ENCODE peak calls at places on chromosomes 12 and 14, in ten cellular contexts. H is uterus, J is transverse colon, N is K562, I is adrenal gland, E is Peyer's patch, G is heart left ventricle, Q is IMR-90, W is sigmoid colon, Y is endothelial cell of umbilical vein. C is an unnamed sample.

GRCh38 chr12:28787151-28787550 is 361.9 kb upstream of the FAR2 start:
- DNase-seq in W (no peak), N (no peak), J (no peak), Y (no peak), E (no peak), I (no peak), Q (peak), H (no peak), G (no peak), C (no peak)

GRCh38 chr12:77995436-77996167 is 164.9 kb downstream of the NAV3 start:
- DNase-seq in N (no peak), J (no peak), I (no peak), G (no peak), H (no peak), E (no peak), Q (peak), W (no peak), Y (no peak), C (no peak)

GRCh38 chr14:44396226-44396625 is 110.9 kb downstream of the FSCB start:
- DNase-seq in Q (no peak), W (no peak), Y (no peak), J (no peak), G (no peak), I (no peak), N (no peak), H (no peak), E (no peak), C (no peak)

GRCh38 chr12:53191096-53191884 is 10.6 kb upstream of the CSAD start:
- DNase-seq in E (no peak), Y (no peak), H (no peak), N (no peak), J (no peak), Q (no peak), W (no peak), G (no peak), I (no peak), C (no peak)

GRCh38 chr14:92783813-92784431 is 10.2 kb upstream of the GOLGA5 start:
- DNase-seq in I (no peak), E (no peak), G (no peak), N (peak), Q (peak), W (no peak), J (peak), H (no peak), Y (peak), C (peak)

GRCh38 chr14:100609331-100609870 is 22.2 kb upstream of the BEGAIN start:
- DNase-seq in E (no peak), J (no peak), N (no peak), W (peak), I (no peak), H (no peak), G (peak), Y (no peak), Q (no peak), C (no peak)

GRCh38 chr12:15682826-15683225 is 106.4 kb downstream of the EPS8 start:
- DNase-seq in N (no peak), Q (no peak), Y (no peak), H (no peak), J (no peak), E (no peak), W (no peak), G (no peak), I (no peak), C (no peak)

GRCh38 chr14:70655110-70655826 is 13.6 kb downstream of the TTC9 start:
- DNase-seq in E (no peak), Q (no peak), H (no peak), Y (peak), N (no peak), J (peak), G (no peak), I (no peak), W (no peak), C (no peak)

GRCh38 chr14:95620659-95621059 is 65.6 kb upstream of the TCL1B start:
- DNase-seq in H (no peak), Q (no peak), W (no peak), I (no peak), G (no peak), Y (no peak), N (peak), J (no peak), E (no peak), C (no peak)

GRCh38 chr12:64997858-64998257 is 123.2 kb downstream of the WIF1 start:
- DNase-seq in Y (no peak), E (no peak), H (no peak), G (no peak), Q (no peak), J (no peak), I (no peak), W (no peak), N (no peak), C (no peak)

GRCh38 chr12:104522985-104523719 is 66.4 kb downstream of the CHST11 start:
- DNase-seq in J (no peak), I (no peak), N (no peak), Q (no peak), Y (peak), W (no peak), E (no peak), G (no peak), H (no peak), C (no peak)

GRCh38 chr14:21486640-21487087 is 9.7 kb downstream of the TOX4 start:
- DNase-seq in I (no peak), J (no peak), H (no peak), N (no peak), Y (no peak), E (no peak), W (no peak), Q (peak), G (no peak), C (no peak)

GRCh38 chr14:102055181-102055901 is 31.5 kb downstream of the HSP90AA1 start:
- DNase-seq in I (no peak), G (no peak), Q (peak), W (no peak), J (no peak), N (no peak), H (no peak), Y (no peak), E (no peak), C (no peak)

GRCh38 chr14:76958975-76959710 is 69.4 kb downstream of the IRF2BPL start:
- DNase-seq in I (no peak), Q (peak), E (no peak), N (peak), H (no peak), G (peak), Y (peak), J (no peak), W (peak), C (peak)

GRCh38 chr14:96783306-96784224 is 13.6 kb upstream of the VRK1 start:
- DNase-seq in G (no peak), Q (no peak), Y (no peak), J (no peak), W (no peak), I (peak), N (no peak), E (no peak), H (no peak), C (no peak)

GRCh38 chr14:51884086-51884927 is 23.9 kb downstream of the GNG2 start:
- DNase-seq in W (no peak), J (no peak), I (peak), E (no peak), Y (peak), G (no peak), Q (peak), H (no peak), N (no peak), C (no peak)

GRCh38 chr12:98895086-98895651 is 250.1 kb downstream of the APAF1 start:
- DNase-seq in Y (no peak), W (no peak), E (no peak), H (no peak), I (peak), Q (no peak), G (no peak), J (no peak), N (no peak), C (no peak)

GRCh38 chr12:48810817-48811453 is 7.4 kb upstream of the CACNB3 start:
- DNase-seq in H (no peak), N (no peak), W (no peak), Y (peak), J (no peak), I (peak), G (no peak), E (no peak), Q (peak), C (no peak)

GRCh38 chr14:53011053-53011462 is 60.2 kb upstream of the FERMT2 start:
- DNase-seq in I (peak), G (peak), E (no peak), Y (no peak), H (peak), N (no peak), Q (peak), J (peak), W (peak), C (no peak)

GRCh38 chr12:117998719-117999118 is 17.8 kb upstream of the RFC5 start:
- DNase-seq in J (no peak), E (no peak), W (no peak), Q (no peak), H (no peak), Y (no peak), G (no peak), I (no peak), N (no peak), C (no peak)

GRCh38 chr14:63045234-63045611 is at the start of gene KCNH5:
- DNase-seq in W (no peak), I (no peak), G (peak), Y (peak), N (peak), J (no peak), E (peak), Q (peak), H (peak), C (peak)

GRCh38 chr14:49461529-49462401 is 124.4 kb downstream of the RPS29 start:
- DNase-seq in Q (peak), H (no peak), E (no peak), G (no peak), W (no peak), N (peak), Y (peak), I (peak), J (peak), C (peak)

GRCh38 chr14:22973217-22974032 is 8.9 kb downstream of the AJUBA start:
- DNase-seq in N (peak), W (no peak), I (no peak), G (no peak), E (no peak), Y (peak), Q (peak), H (no peak), J (peak), C (peak)

GRCh38 chr12:62995097-62995496 is 60.1 kb upstream of the PPM1H start:
- DNase-seq in Y (no peak), H (no peak), I (no peak), G (no peak), J (no peak), E (no peak), N (no peak), W (no peak), Q (no peak), C (no peak)

GRCh38 chr12:54197037-54197909 is 8.5 kb upstream of the SMUG1 start:
- DNase-seq in E (no peak), W (no peak), G (no peak), Q (peak), Y (no peak), J (no peak), N (no peak), H (no peak), I (no peak), C (no peak)

GRCh38 chr12:42589465-42590323 is at the start of gene PRICKLE1:
- DNase-seq in I (peak), E (peak), G (peak), H (peak), Y (peak), Q (peak), N (peak), J (peak), W (peak), C (peak)
- TF ChIP-seq POLR2A in I (peak), E (no peak), G (peak), H (no peak), Y (peak), Q (no peak), N (no peak), J (no peak), W (no peak), C (no peak)

DNA sequence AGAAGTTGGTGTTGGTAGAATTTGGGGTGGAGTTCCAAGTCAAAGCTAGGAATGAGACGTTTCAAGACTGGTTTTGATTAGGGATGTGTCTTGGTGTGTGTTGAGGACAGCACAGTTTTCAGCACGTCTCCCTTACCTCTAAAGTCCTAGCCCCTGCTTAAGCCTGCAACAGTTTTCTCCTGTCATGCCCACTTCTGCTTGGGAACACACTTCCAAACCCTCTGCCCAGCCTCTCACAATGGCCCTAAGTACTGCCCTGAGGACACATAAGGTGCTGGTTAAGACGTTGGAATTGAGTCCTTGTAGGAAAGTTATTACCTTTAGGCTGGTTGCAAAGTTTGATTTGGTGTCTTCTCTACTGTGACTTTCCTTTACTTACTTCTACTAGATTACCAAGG is 710 bp upstream of the BMAL2 start:
- DNase-seq in Y (peak), N (no peak), I (no peak), G (no peak), J (no peak), W (no peak), H (no peak), E (no peak), Q (no peak), C (peak)
- TF ChIP-seq POLR2A in Y (no peak), N (no peak), I (no peak), G (no peak), J (no peak), W (no peak), H (no peak), E (no peak), Q (no peak), C (no peak)

DNA sequence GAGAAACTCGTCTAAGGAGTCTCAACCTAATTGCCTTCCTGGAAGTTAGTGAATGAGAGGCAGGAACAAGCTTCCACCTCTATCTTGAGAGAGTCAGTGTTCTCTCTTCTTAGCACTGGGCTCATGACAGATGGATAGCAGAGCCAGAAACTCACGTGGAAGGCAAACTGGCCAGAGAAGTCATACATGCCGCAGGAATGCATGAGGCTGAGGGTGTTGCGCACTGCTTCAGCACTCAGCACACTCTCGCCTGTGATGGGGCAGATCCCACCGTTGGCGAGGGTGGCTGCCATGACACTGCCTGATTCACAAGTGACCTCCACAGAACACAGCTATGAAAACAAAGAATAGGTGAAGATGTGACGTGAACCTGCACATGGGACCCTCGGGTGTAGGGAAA is 6.0 kb downstream of the SPRYD4 start:
- DNase-seq in H (no peak), E (no peak), G (peak), W (no peak), Q (no peak), I (no peak), N (no peak), J (no peak), Y (no peak), C (no peak)
- TF ChIP-seq POLR2A in H (no peak), E (no peak), G (no peak), W (no peak), Q (no peak), I (no peak), N (peak), J (no peak), Y (no peak), C (no peak)

GRCh38 chr12:107225626-107226025 is 132.3 kb upstream of the CRY1 start:
- DNase-seq in W (no peak), H (no peak), E (no peak), J (no peak), I (no peak), N (no peak), G (no peak), Q (peak), Y (no peak), C (no peak)
- TF ChIP-seq POLR2A in W (no peak), H (no peak), E (no peak), J (no peak), I (no peak), N (no peak), G (no peak), Q (no peak), Y (no peak), C (no peak)

DNA sequence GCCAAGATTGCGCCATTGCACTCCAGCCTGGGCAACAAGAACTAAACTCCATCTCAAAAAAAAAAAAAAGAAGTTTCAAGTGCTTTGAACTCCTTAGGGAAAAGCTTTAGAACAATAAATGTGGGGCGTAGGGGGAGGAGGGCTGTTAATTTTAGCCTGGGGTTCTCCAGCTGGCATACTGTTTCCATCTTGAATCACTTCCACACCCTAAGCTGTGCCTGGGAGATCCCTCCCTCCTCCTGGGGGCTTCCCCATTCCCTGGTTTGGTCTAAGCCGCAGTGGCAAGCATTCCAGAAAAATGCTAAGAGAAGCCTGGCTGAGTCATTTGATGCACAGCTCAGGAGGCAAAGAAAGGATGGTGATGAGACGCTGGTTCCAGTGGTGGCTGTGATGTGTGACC is 2.3 kb upstream of the ZNF384 start:
- DNase-seq in J (no peak), I (no peak), W (no peak), H (no peak), N (no peak), Y (no peak), Q (peak), G (no peak), E (no peak), C (no peak)
- TF ChIP-seq POLR2A in J (no peak), I (no peak), W (no peak), H (no peak), N (no peak), Y (no peak), Q (no peak), G (no peak), E (no peak), C (no peak)

DNA sequence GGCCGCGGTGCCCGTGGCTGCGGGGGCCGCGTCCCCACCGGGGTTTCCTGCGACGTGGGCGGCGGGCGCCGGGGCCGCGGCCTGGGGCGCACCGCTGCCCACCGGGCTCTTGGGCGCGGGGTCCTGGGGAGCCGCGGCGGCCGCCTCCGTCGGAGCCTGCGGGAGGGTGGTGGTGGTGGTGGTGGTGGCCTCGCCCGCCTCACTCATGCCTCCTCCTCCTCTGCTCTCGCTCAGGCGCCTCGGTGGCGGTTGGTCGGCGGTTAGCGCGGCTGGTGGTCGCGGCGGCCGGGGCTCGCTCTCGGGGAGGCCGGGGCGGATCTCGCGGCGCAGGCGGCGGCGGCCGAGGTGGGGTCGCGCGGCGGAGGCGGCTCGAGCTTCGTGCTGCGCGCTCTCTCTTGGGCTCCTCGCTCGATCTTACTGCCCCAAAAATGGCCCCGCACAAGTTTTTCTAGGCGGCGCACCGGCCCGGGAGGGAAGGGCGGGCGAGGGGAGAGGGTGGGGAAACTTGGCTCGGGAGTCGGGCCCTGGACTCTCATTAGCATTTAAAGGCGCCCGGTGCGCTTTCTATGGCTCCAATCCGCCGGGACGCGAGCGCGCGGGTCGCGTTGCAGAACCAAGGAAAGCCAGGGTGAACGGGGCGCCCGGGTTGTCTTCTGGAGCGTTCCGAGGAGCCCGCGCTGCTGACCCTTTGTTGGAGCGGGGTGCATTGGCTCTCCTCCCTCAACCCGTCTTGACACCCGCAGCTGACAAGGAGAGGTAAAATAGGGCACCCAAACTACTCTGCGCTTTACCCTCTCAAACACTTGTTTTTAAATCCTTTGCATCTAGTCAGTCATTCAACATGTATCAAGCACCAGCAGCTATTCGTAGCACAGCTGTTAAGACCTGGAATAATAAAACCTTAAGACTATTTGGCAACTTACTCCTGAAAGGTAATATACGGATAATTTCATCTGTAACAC is at the start of gene YBX3:
- DNase-seq in Y (peak), W (peak), H (peak), J (peak), N (peak), Q (peak), E (peak), G (peak), I (peak), C (peak)
- TF ChIP-seq POLR2A in Y (peak), W (peak), H (peak), J (peak), N (peak), Q (peak), E (peak), G (peak), I (peak), C (no peak)

GRCh38 chr12:11559941-11560340 is 89.5 kb upstream of the ETV6 start:
- DNase-seq in Q (no peak), Y (no peak), W (no peak), I (no peak), H (no peak), N (no peak), J (no peak), E (no peak), G (no peak), C (no peak)

GRCh38 chr12:11561416-11561815 is 88.1 kb upstream of the ETV6 start:
- DNase-seq in Q (no peak), Y (no peak), W (no peak), G (no peak), H (no peak), I (no peak), E (no peak), N (no peak), J (no peak), C (no peak)

GRCh38 chr12:11555195-11555594 is 94.3 kb upstream of the ETV6 start:
- DNase-seq in J (no peak), N (no peak), E (no peak), Y (no peak), Q (no peak), H (no peak), W (no peak), G (no peak), I (no peak), C (no peak)

GRCh38 chr12:11553871-11554533 is 95.5 kb upstream of the ETV6 start:
- DNase-seq in W (peak), H (no peak), I (peak), Q (peak), Y (peak), N (peak), J (peak), E (no peak), G (no peak), C (peak)

GRCh38 chr12:11555743-11556625 is 93.5 kb upstream of the ETV6 start:
- DNase-seq in J (peak), E (no peak), Q (no peak), I (no peak), W (peak), Y (no peak), G (no peak), N (no peak), H (no peak), C (no peak)
- TF ChIP-seq POLR2A in J (peak), E (no peak), Q (no peak), I (no peak), W (no peak), Y (no peak), G (no peak), N (no peak), H (no peak), C (no peak)